ENCODE peak calls at places on chromosomes 7 and 10, in nine cellular contexts. One of them, this sample, is unnamed.

GRCh38 chr10:110845756-110846620 is 25.7 kb upstream of the PDCD4 start:
- DNase-seq in heart right ventricle: no peak
- DNase-seq in A172: no peak
- DNase-seq in PC-3: peak; percentile 6
- DNase-seq in NCI-H1092 treated with DMSO at 0.1 percent for 48 hours: peak; percentile 45
- DNase-seq in AG08395: no peak
- DNase-seq in COR-L47: no peak
- DNase-seq in GM03348: no peak
- DNase-seq in AML-193: no peak
- DNase-seq in this sample: peak; percentile 92

GRCh38 chr7:124762611-124763143 is 2.9 kb downstream of the GPR37 start:
- DNase-seq in heart right ventricle: no peak
- DNase-seq in A172: no peak
- DNase-seq in PC-3: peak; percentile 30
- DNase-seq in NCI-H1092 treated with DMSO at 0.1 percent for 48 hours: peak; percentile 48
- DNase-seq in AG08395: no peak
- DNase-seq in COR-L47: no peak
- DNase-seq in GM03348: no peak
- DNase-seq in AML-193: no peak
- DNase-seq in this sample: peak; percentile 91

GRCh38 chr7:3899559-3899991 is 598.5 kb downstream of the SDK1 start:
- DNase-seq in heart right ventricle: no peak
- DNase-seq in A172: no peak
- DNase-seq in PC-3: no peak
- DNase-seq in NCI-H1092 treated with DMSO at 0.1 percent for 48 hours: no peak
- DNase-seq in AG08395: no peak
- DNase-seq in COR-L47: no peak
- DNase-seq in GM03348: no peak
- DNase-seq in AML-193: no peak
- DNase-seq in this sample: no peak

GRCh38 chr10:31004611-31005193 is 27.0 kb downstream of the ZNF438 start:
- DNase-seq in heart right ventricle: no peak
- DNase-seq in A172: peak; percentile 92
- DNase-seq in PC-3: peak; percentile 86
- DNase-seq in NCI-H1092 treated with DMSO at 0.1 percent for 48 hours: no peak
- DNase-seq in AG08395: no peak
- DNase-seq in COR-L47: no peak
- DNase-seq in GM03348: peak; percentile 26
- DNase-seq in AML-193: no peak
- DNase-seq in this sample: no peak

GRCh38 chr10:4296165-4296564 is 511.2 kb upstream of the KLF6 start:
- DNase-seq in heart right ventricle: no peak
- DNase-seq in A172: no peak
- DNase-seq in PC-3: no peak
- DNase-seq in NCI-H1092 treated with DMSO at 0.1 percent for 48 hours: no peak
- DNase-seq in AG08395: no peak
- DNase-seq in COR-L47: no peak
- DNase-seq in GM03348: no peak
- DNase-seq in AML-193: no peak
- DNase-seq in this sample: no peak

GRCh38 chr10:33139191-33139646 is 181.2 kb upstream of the ITGB1 start:
- DNase-seq in heart right ventricle: no peak
- DNase-seq in A172: no peak
- DNase-seq in PC-3: no peak
- DNase-seq in NCI-H1092 treated with DMSO at 0.1 percent for 48 hours: no peak
- DNase-seq in AG08395: no peak
- DNase-seq in COR-L47: no peak
- DNase-seq in GM03348: no peak
- DNase-seq in AML-193: no peak
- DNase-seq in this sample: no peak

GRCh38 chr7:22954251-22954650 is 59.7 kb downstream of the HYCC1 start:
- DNase-seq in heart right ventricle: no peak
- DNase-seq in A172: no peak
- DNase-seq in PC-3: no peak
- DNase-seq in NCI-H1092 treated with DMSO at 0.1 percent for 48 hours: no peak
- DNase-seq in AG08395: no peak
- DNase-seq in COR-L47: no peak
- DNase-seq in GM03348: no peak
- DNase-seq in AML-193: no peak
- DNase-seq in this sample: no peak

GRCh38 chr10:21769041-21769440 is 234.5 kb downstream of the DNAJC1 start:
- DNase-seq in heart right ventricle: no peak
- DNase-seq in A172: no peak
- DNase-seq in PC-3: no peak
- DNase-seq in NCI-H1092 treated with DMSO at 0.1 percent for 48 hours: no peak
- DNase-seq in AG08395: no peak
- DNase-seq in COR-L47: no peak
- DNase-seq in GM03348: no peak
- DNase-seq in AML-193: no peak
- DNase-seq in this sample: no peak

GRCh38 chr10:73859441-73860049 is 14.8 kb downstream of the CAMK2G start:
- DNase-seq in heart right ventricle: no peak
- DNase-seq in A172: no peak
- DNase-seq in PC-3: no peak
- DNase-seq in NCI-H1092 treated with DMSO at 0.1 percent for 48 hours: no peak
- DNase-seq in AG08395: no peak
- DNase-seq in COR-L47: no peak
- DNase-seq in GM03348: no peak
- DNase-seq in AML-193: no peak
- DNase-seq in this sample: no peak

GRCh38 chr10:111705026-111705425 is 478.5 kb downstream of the GPAM start:
- DNase-seq in heart right ventricle: no peak
- DNase-seq in A172: no peak
- DNase-seq in PC-3: no peak
- DNase-seq in NCI-H1092 treated with DMSO at 0.1 percent for 48 hours: no peak
- DNase-seq in AG08395: peak; percentile 69
- DNase-seq in COR-L47: no peak
- DNase-seq in GM03348: peak; percentile 77
- DNase-seq in AML-193: no peak
- DNase-seq in this sample: no peak

GRCh38 chr10:68861253-68861652 is 33.9 kb downstream of the STOX1 start:
- DNase-seq in heart right ventricle: no peak
- DNase-seq in A172: peak; percentile 8
- DNase-seq in PC-3: no peak
- DNase-seq in NCI-H1092 treated with DMSO at 0.1 percent for 48 hours: no peak
- DNase-seq in AG08395: no peak
- DNase-seq in COR-L47: no peak
- DNase-seq in GM03348: no peak
- DNase-seq in AML-193: no peak
- DNase-seq in this sample: peak; percentile 1

GRCh38 chr10:67670401-67670800 is 25.6 kb downstream of the CTNNA3 start:
- DNase-seq in heart right ventricle: no peak
- DNase-seq in A172: no peak
- DNase-seq in PC-3: peak; percentile 50
- DNase-seq in NCI-H1092 treated with DMSO at 0.1 percent for 48 hours: no peak
- DNase-seq in AG08395: no peak
- DNase-seq in COR-L47: no peak
- DNase-seq in GM03348: no peak
- DNase-seq in AML-193: no peak
- DNase-seq in this sample: peak; percentile 7

GRCh38 chr7:155743197-155743596 is 69.1 kb downstream of the SHH start:
- DNase-seq in heart right ventricle: no peak
- DNase-seq in A172: no peak
- DNase-seq in PC-3: no peak
- DNase-seq in NCI-H1092 treated with DMSO at 0.1 percent for 48 hours: no peak
- DNase-seq in AG08395: no peak
- DNase-seq in COR-L47: no peak
- DNase-seq in GM03348: no peak
- DNase-seq in AML-193: peak; percentile 30
- DNase-seq in this sample: no peak

GRCh38 chr10:23439920-23440875 is 1.3 kb downstream of the OTUD1 start:
- DNase-seq in heart right ventricle: peak; percentile 50
- DNase-seq in A172: no peak
- DNase-seq in PC-3: peak; percentile 53
- DNase-seq in NCI-H1092 treated with DMSO at 0.1 percent for 48 hours: no peak
- DNase-seq in AG08395: peak; percentile 38
- DNase-seq in COR-L47: no peak
- DNase-seq in GM03348: peak; percentile 57
- DNase-seq in AML-193: peak; percentile 20
- DNase-seq in this sample: no peak

GRCh38 chr10:91617073-91617580 is 15.7 kb downstream of the PPP1R3C start:
- DNase-seq in heart right ventricle: no peak
- DNase-seq in A172: peak; percentile 71
- DNase-seq in PC-3: peak; percentile 83
- DNase-seq in NCI-H1092 treated with DMSO at 0.1 percent for 48 hours: no peak
- DNase-seq in AG08395: no peak
- DNase-seq in COR-L47: no peak
- DNase-seq in GM03348: peak; percentile 29
- DNase-seq in AML-193: no peak
- DNase-seq in this sample: no peak

GRCh38 chr7:102029616-102030015 is 212.2 kb downstream of the CUX1 start:
- DNase-seq in heart right ventricle: no peak
- DNase-seq in A172: no peak
- DNase-seq in PC-3: no peak
- DNase-seq in NCI-H1092 treated with DMSO at 0.1 percent for 48 hours: no peak
- DNase-seq in AG08395: no peak
- DNase-seq in COR-L47: no peak
- DNase-seq in GM03348: no peak
- DNase-seq in AML-193: no peak
- DNase-seq in this sample: no peak

GRCh38 chr7:70846208-70846607 is 285.7 kb upstream of the GALNT17 start:
- DNase-seq in heart right ventricle: no peak
- DNase-seq in A172: no peak
- DNase-seq in PC-3: no peak
- DNase-seq in NCI-H1092 treated with DMSO at 0.1 percent for 48 hours: no peak
- DNase-seq in AG08395: no peak
- DNase-seq in COR-L47: no peak
- DNase-seq in GM03348: no peak
- DNase-seq in AML-193: no peak
- DNase-seq in this sample: no peak

GRCh38 chr10:235921-236320 is 100.7 kb downstream of the ZMYND11 start:
- DNase-seq in heart right ventricle: no peak
- DNase-seq in A172: no peak
- DNase-seq in PC-3: no peak
- DNase-seq in NCI-H1092 treated with DMSO at 0.1 percent for 48 hours: no peak
- DNase-seq in AG08395: peak; percentile 13
- DNase-seq in COR-L47: no peak
- DNase-seq in GM03348: peak; percentile 33
- DNase-seq in AML-193: no peak
- DNase-seq in this sample: peak; percentile 8

GRCh38 chr7:44750921-44751571 is 2.4 kb downstream of the ZMIZ2 start:
- DNase-seq in heart right ventricle: peak; percentile 36
- DNase-seq in A172: peak; percentile 62
- DNase-seq in PC-3: no peak
- DNase-seq in NCI-H1092 treated with DMSO at 0.1 percent for 48 hours: no peak
- DNase-seq in AG08395: no peak
- DNase-seq in COR-L47: no peak
- DNase-seq in GM03348: no peak
- DNase-seq in AML-193: peak; percentile 5
- DNase-seq in this sample: peak; percentile 25

GRCh38 chr10:98224509-98224908 is 43.5 kb downstream of the LOXL4 start:
- DNase-seq in heart right ventricle: no peak
- DNase-seq in A172: no peak
- DNase-seq in PC-3: peak; percentile 18
- DNase-seq in NCI-H1092 treated with DMSO at 0.1 percent for 48 hours: no peak
- DNase-seq in AG08395: peak; percentile 42
- DNase-seq in COR-L47: no peak
- DNase-seq in GM03348: peak; percentile 53
- DNase-seq in AML-193: no peak
- DNase-seq in this sample: no peak

GRCh38 chr7:7969306-7970112 is 913 bp downstream of the GLCCI1 start:
- DNase-seq in heart right ventricle: peak; percentile 28
- DNase-seq in A172: peak; percentile 36
- DNase-seq in PC-3: peak; percentile 33
- DNase-seq in NCI-H1092 treated with DMSO at 0.1 percent for 48 hours: peak; percentile 86
- DNase-seq in AG08395: peak; percentile 22
- DNase-seq in COR-L47: peak; percentile 51
- DNase-seq in GM03348: peak; percentile 57
- DNase-seq in AML-193: peak; percentile 30
- DNase-seq in this sample: peak; percentile 83

GRCh38 chr10:124075116-124075955 is 18.1 kb downstream of the CHST15 start:
- DNase-seq in heart right ventricle: no peak
- DNase-seq in A172: no peak
- DNase-seq in PC-3: no peak
- DNase-seq in NCI-H1092 treated with DMSO at 0.1 percent for 48 hours: no peak
- DNase-seq in AG08395: no peak
- DNase-seq in COR-L47: no peak
- DNase-seq in GM03348: no peak
- DNase-seq in AML-193: no peak
- DNase-seq in this sample: no peak

GRCh38 chr7:43669286-43670081 is 59.8 kb downstream of the COA1 start:
- DNase-seq in heart right ventricle: no peak
- DNase-seq in A172: peak; percentile 42
- DNase-seq in PC-3: no peak
- DNase-seq in NCI-H1092 treated with DMSO at 0.1 percent for 48 hours: no peak
- DNase-seq in AG08395: no peak
- DNase-seq in COR-L47: no peak
- DNase-seq in GM03348: no peak
- DNase-seq in AML-193: no peak
- DNase-seq in this sample: no peak

GRCh38 chr7:12893292-12893691 is 205.9 kb downstream of the ARL4A start:
- DNase-seq in heart right ventricle: no peak
- DNase-seq in A172: no peak
- DNase-seq in PC-3: no peak
- DNase-seq in NCI-H1092 treated with DMSO at 0.1 percent for 48 hours: no peak
- DNase-seq in AG08395: peak; percentile 37
- DNase-seq in COR-L47: no peak
- DNase-seq in GM03348: peak; percentile 51
- DNase-seq in AML-193: no peak
- DNase-seq in this sample: no peak

GRCh38 chr10:13758302-13758701 is 171.5 kb downstream of the PRPF18 start:
- DNase-seq in heart right ventricle: no peak
- DNase-seq in A172: peak; percentile 46
- DNase-seq in PC-3: no peak
- DNase-seq in NCI-H1092 treated with DMSO at 0.1 percent for 48 hours: no peak
- DNase-seq in AG08395: no peak
- DNase-seq in COR-L47: no peak
- DNase-seq in GM03348: peak; percentile 39
- DNase-seq in AML-193: no peak
- DNase-seq in this sample: no peak